ENCODE peak calls at places on chromosomes 5 and 9, in eight cellular contexts. V, Z, J, Y, L, F, K and X are unnamed samples.

GRCh38 chr5:169997736-169998284 is 17.5 kb upstream of the INSYN2B start:
- DNase-seq in Z (no peak), J (no peak), Y (no peak), L (no peak), V (no peak), K (no peak), F (no peak), X (no peak)

GRCh38 chr9:35517552-35518211 is 27.8 kb downstream of the RUSC2 start:
- DNase-seq in J (no peak), V (no peak), L (no peak), K (no peak), F (no peak), Y (no peak), Z (peak), X (no peak)

GRCh38 chr5:116032094-116032517 is at the start of gene ARL14EPL:
- DNase-seq in Z (no peak), J (peak), L (peak), V (peak), F (peak), K (peak), Y (no peak), X (no peak)

GRCh38 chr9:37497320-37497719 is 11.6 kb downstream of the POLR1E start:
- DNase-seq in Z (no peak), L (no peak), V (no peak), K (no peak), F (no peak), J (no peak), Y (no peak), X (no peak)

GRCh38 chr5:56075361-56075760 is 80.6 kb upstream of the IL6ST start:
- DNase-seq in Y (no peak), V (peak), F (no peak), Z (no peak), L (no peak), J (peak), K (peak), X (no peak)

GRCh38 chr5:174259691-174260420 is 214.3 kb downstream of the NSG2 start:
- DNase-seq in L (no peak), K (no peak), V (no peak), Z (no peak), Y (no peak), F (no peak), J (no peak), X (no peak)

GRCh38 chr5:92518318-92518913 is 1062.6 kb downstream of the NR2F1-AS1 start:
- DNase-seq in V (peak), J (peak), F (peak), Z (no peak), K (peak), Y (peak), L (peak), X (peak)

GRCh38 chr5:178330791-178331404 is 98.3 kb upstream of the PHYKPL start:
- DNase-seq in K (no peak), L (no peak), J (no peak), V (no peak), Y (no peak), Z (no peak), F (no peak), X (no peak)

GRCh38 chr5:126031989-126032716 is 391.1 kb upstream of the GRAMD2B start:
- DNase-seq in L (no peak), Z (no peak), F (no peak), K (peak), Y (no peak), V (peak), J (peak), X (no peak)

GRCh38 chr9:38020251-38021076 is 48.6 kb downstream of the SHB start:
- DNase-seq in F (no peak), L (no peak), J (no peak), K (no peak), Z (no peak), V (peak), Y (no peak), X (no peak)

GRCh38 chr5:124580925-124581821 is 165.3 kb downstream of the ZNF608 start:
- DNase-seq in L (no peak), Z (peak), F (no peak), Y (peak), K (no peak), V (no peak), J (no peak), X (no peak)

GRCh38 chr9:130239741-130240241 is 25.8 kb upstream of the HMCN2 start:
- DNase-seq in V (no peak), F (no peak), J (peak), K (peak), Z (no peak), Y (no peak), L (no peak), X (no peak)

GRCh38 chr5:123875444-123876264 is 363.7 kb downstream of the CSNK1G3 start:
- DNase-seq in Z (peak), V (no peak), J (no peak), K (no peak), Y (peak), F (no peak), L (no peak), X (no peak)

GRCh38 chr5:143194206-143194605 is 209.3 kb downstream of the NR3C1 start:
- DNase-seq in K (peak), F (no peak), L (no peak), V (peak), Y (no peak), Z (no peak), J (peak), X (no peak)

GRCh38 chr9:81871695-81872094 is 56.5 kb upstream of the SPATA31D4 start:
- DNase-seq in Y (no peak), V (peak), L (peak), Z (no peak), K (peak), J (peak), F (peak), X (no peak)

GRCh38 chr9:19976226-19976625 is 187.4 kb upstream of the SLC24A2 start:
- DNase-seq in F (no peak), Z (no peak), Y (no peak), L (no peak), J (no peak), V (no peak), K (no peak), X (no peak)

GRCh38 chr5:132103380-132103951 is 29.9 kb downstream of the CSF2 start:
- DNase-seq in Z (peak), Y (no peak), L (peak), J (peak), V (peak), K (peak), F (peak), X (no peak)

GRCh38 chr9:134775552-134775951 is 105.1 kb upstream of the FCN2 start:
- DNase-seq in V (peak), F (no peak), J (peak), K (peak), L (no peak), Y (no peak), Z (no peak), X (no peak)

GRCh38 chr9:116501871-116502270 is 185.2 kb upstream of the TRIM32 start:
- DNase-seq in K (peak), F (peak), L (no peak), V (peak), Y (no peak), J (peak), Z (no peak), X (no peak)

GRCh38 chr9:16598316-16598715 is 272.2 kb downstream of the BNC2 start:
- DNase-seq in Z (no peak), Y (no peak), V (peak), K (peak), F (no peak), J (peak), L (no peak), X (no peak)

GRCh38 chr5:171419663-171420428 is 399 bp downstream of the FGF18 start:
- DNase-seq in Z (no peak), F (no peak), K (peak), L (peak), V (peak), Y (peak), J (peak), X (peak)

GRCh38 chr5:179802950-179803562 is 3.6 kb downstream of the MGAT4B start:
- DNase-seq in L (no peak), K (no peak), Z (no peak), Y (peak), V (no peak), F (no peak), J (no peak), X (no peak)

GRCh38 chr5:139795074-139796001 is at the start of gene PSD2:
- DNase-seq in F (peak), K (no peak), J (peak), Z (peak), V (no peak), Y (peak), L (peak), X (peak)

GRCh38 chr9:112541690-112542089 is 55.1 kb downstream of the KIAA1958 start:
- DNase-seq in J (peak), Y (no peak), K (peak), V (no peak), L (no peak), F (no peak), Z (no peak), X (no peak)